ENCODE peak calls at places on chromosomes 12 and 14, in six cellular contexts. One of them, this sample, is unnamed.

GRCh38 chr14:21090194-21090939 is 8.1 kb downstream of the ZNF219 start:
- DNase-seq in stimulated activated CD8-positive, alpha-beta memory T cell treated with anti-CD3 and anti-CD28 coated beads, Interleukin-12 subunit alpha, Interleukin-12 subunit beta, amount 100 ng/mL, for 1 hour: no peak
- DNase-seq in T-cell: no peak
- DNase-seq in COR-L47: no peak
- DNase-seq in GM10248: no peak
- DNase-seq in astrocyte of the cerebellum: no peak
- DNase-seq in this sample: peak; percentile 26

GRCh38 chr12:109162551-109162950 is 46.2 kb downstream of the ACACB start:
- DNase-seq in COR-L47: no peak
- DNase-seq in GM10248: no peak
- DNase-seq in T-cell: no peak
- DNase-seq in astrocyte of the cerebellum: no peak
- DNase-seq in stimulated activated CD8-positive, alpha-beta memory T cell treated with anti-CD3 and anti-CD28 coated beads, Interleukin-12 subunit alpha, Interleukin-12 subunit beta, amount 100 ng/mL, for 1 hour: no peak
- DNase-seq in this sample: no peak

GRCh38 chr12:124906606-124907261 is 7.7 kb downstream of the UBC start:
- DNase-seq in stimulated activated CD8-positive, alpha-beta memory T cell treated with anti-CD3 and anti-CD28 coated beads, Interleukin-12 subunit alpha, Interleukin-12 subunit beta, amount 100 ng/mL, for 1 hour: peak; percentile 84
- DNase-seq in GM10248: peak; percentile 81
- DNase-seq in T-cell: peak; percentile 84
- DNase-seq in COR-L47: no peak
- DNase-seq in astrocyte of the cerebellum: peak; percentile 91
- DNase-seq in this sample: no peak

GRCh38 chr12:2354151-2354991 is 301.6 kb downstream of the CACNA1C start:
- DNase-seq in COR-L47: peak; percentile 65
- DNase-seq in T-cell: no peak
- DNase-seq in stimulated activated CD8-positive, alpha-beta memory T cell treated with anti-CD3 and anti-CD28 coated beads, Interleukin-12 subunit alpha, Interleukin-12 subunit beta, amount 100 ng/mL, for 1 hour: no peak
- DNase-seq in GM10248: no peak
- DNase-seq in astrocyte of the cerebellum: peak; percentile 67
- DNase-seq in this sample: no peak

GRCh38 chr12:51005671-51006070 is 20.5 kb downstream of the SLC11A2 start:
- DNase-seq in astrocyte of the cerebellum: no peak
- DNase-seq in stimulated activated CD8-positive, alpha-beta memory T cell treated with anti-CD3 and anti-CD28 coated beads, Interleukin-12 subunit alpha, Interleukin-12 subunit beta, amount 100 ng/mL, for 1 hour: no peak
- DNase-seq in COR-L47: no peak
- DNase-seq in GM10248: no peak
- DNase-seq in T-cell: no peak
- DNase-seq in this sample: no peak

GRCh38 chr14:101137234-101137633 is 233.7 kb upstream of the RTL1 start:
- DNase-seq in T-cell: no peak
- DNase-seq in astrocyte of the cerebellum: no peak
- DNase-seq in stimulated activated CD8-positive, alpha-beta memory T cell treated with anti-CD3 and anti-CD28 coated beads, Interleukin-12 subunit alpha, Interleukin-12 subunit beta, amount 100 ng/mL, for 1 hour: no peak
- DNase-seq in COR-L47: no peak
- DNase-seq in GM10248: no peak
- DNase-seq in this sample: no peak

GRCh38 chr12:4734625-4735196 is 14.5 kb downstream of the GALNT8 start:
- DNase-seq in astrocyte of the cerebellum: no peak
- DNase-seq in GM10248: no peak
- DNase-seq in stimulated activated CD8-positive, alpha-beta memory T cell treated with anti-CD3 and anti-CD28 coated beads, Interleukin-12 subunit alpha, Interleukin-12 subunit beta, amount 100 ng/mL, for 1 hour: no peak
- DNase-seq in COR-L47: no peak
- DNase-seq in T-cell: no peak
- DNase-seq in this sample: no peak

GRCh38 chr12:10331642-10332239 is 24.1 kb downstream of the KLRD1 start:
- DNase-seq in GM10248: peak; percentile 43
- DNase-seq in T-cell: no peak
- DNase-seq in stimulated activated CD8-positive, alpha-beta memory T cell treated with anti-CD3 and anti-CD28 coated beads, Interleukin-12 subunit alpha, Interleukin-12 subunit beta, amount 100 ng/mL, for 1 hour: no peak
- DNase-seq in COR-L47: no peak
- DNase-seq in astrocyte of the cerebellum: peak; percentile 50
- DNase-seq in this sample: peak; percentile 67

GRCh38 chr12:47686645-47687240 is 19.1 kb downstream of the RPAP3 start:
- DNase-seq in stimulated activated CD8-positive, alpha-beta memory T cell treated with anti-CD3 and anti-CD28 coated beads, Interleukin-12 subunit alpha, Interleukin-12 subunit beta, amount 100 ng/mL, for 1 hour: no peak
- DNase-seq in astrocyte of the cerebellum: peak; percentile 29
- DNase-seq in GM10248: peak; percentile 38
- DNase-seq in T-cell: no peak
- DNase-seq in COR-L47: peak; percentile 18
- DNase-seq in this sample: peak; percentile 81

GRCh38 chr14:45284802-45285201 is 31.8 kb upstream of the MIS18BP1 start:
- DNase-seq in T-cell: no peak
- DNase-seq in astrocyte of the cerebellum: no peak
- DNase-seq in COR-L47: no peak
- DNase-seq in stimulated activated CD8-positive, alpha-beta memory T cell treated with anti-CD3 and anti-CD28 coated beads, Interleukin-12 subunit alpha, Interleukin-12 subunit beta, amount 100 ng/mL, for 1 hour: no peak
- DNase-seq in GM10248: no peak
- DNase-seq in this sample: no peak

GRCh38 chr12:53300187-53300586 is 692 bp downstream of the MYG1 start:
- DNase-seq in stimulated activated CD8-positive, alpha-beta memory T cell treated with anti-CD3 and anti-CD28 coated beads, Interleukin-12 subunit alpha, Interleukin-12 subunit beta, amount 100 ng/mL, for 1 hour: no peak
- DNase-seq in astrocyte of the cerebellum: no peak
- DNase-seq in T-cell: no peak
- DNase-seq in GM10248: no peak
- DNase-seq in COR-L47: no peak
- DNase-seq in this sample: no peak

GRCh38 chr12:104670439-104671406 is 214.0 kb downstream of the CHST11 start:
- DNase-seq in COR-L47: no peak
- DNase-seq in T-cell: no peak
- DNase-seq in astrocyte of the cerebellum: no peak
- DNase-seq in stimulated activated CD8-positive, alpha-beta memory T cell treated with anti-CD3 and anti-CD28 coated beads, Interleukin-12 subunit alpha, Interleukin-12 subunit beta, amount 100 ng/mL, for 1 hour: no peak
- DNase-seq in GM10248: no peak
- DNase-seq in this sample: no peak

GRCh38 chr12:6423267-6424007 is 21.3 kb upstream of the CD27 start:
- DNase-seq in astrocyte of the cerebellum: peak; percentile 87
- DNase-seq in T-cell: peak; percentile 77
- DNase-seq in stimulated activated CD8-positive, alpha-beta memory T cell treated with anti-CD3 and anti-CD28 coated beads, Interleukin-12 subunit alpha, Interleukin-12 subunit beta, amount 100 ng/mL, for 1 hour: peak; percentile 60
- DNase-seq in GM10248: peak; percentile 85
- DNase-seq in COR-L47: peak; percentile 64
- DNase-seq in this sample: peak; percentile 74

GRCh38 chr14:74219806-74220205 is 19.4 kb upstream of the VSX2 start:
- DNase-seq in stimulated activated CD8-positive, alpha-beta memory T cell treated with anti-CD3 and anti-CD28 coated beads, Interleukin-12 subunit alpha, Interleukin-12 subunit beta, amount 100 ng/mL, for 1 hour: no peak
- DNase-seq in COR-L47: no peak
- DNase-seq in T-cell: no peak
- DNase-seq in astrocyte of the cerebellum: no peak
- DNase-seq in GM10248: no peak
- DNase-seq in this sample: no peak

GRCh38 chr12:100868487-100868886 is 73.9 kb downstream of the ANO4 start:
- DNase-seq in COR-L47: no peak
- DNase-seq in stimulated activated CD8-positive, alpha-beta memory T cell treated with anti-CD3 and anti-CD28 coated beads, Interleukin-12 subunit alpha, Interleukin-12 subunit beta, amount 100 ng/mL, for 1 hour: no peak
- DNase-seq in GM10248: no peak
- DNase-seq in T-cell: no peak
- DNase-seq in astrocyte of the cerebellum: peak; percentile 12
- DNase-seq in this sample: no peak

GRCh38 chr14:54211562-54212308 is 185.1 kb upstream of the CDKN3 start:
- DNase-seq in COR-L47: no peak
- DNase-seq in T-cell: no peak
- DNase-seq in stimulated activated CD8-positive, alpha-beta memory T cell treated with anti-CD3 and anti-CD28 coated beads, Interleukin-12 subunit alpha, Interleukin-12 subunit beta, amount 100 ng/mL, for 1 hour: no peak
- DNase-seq in astrocyte of the cerebellum: peak; percentile 89
- DNase-seq in GM10248: no peak
- DNase-seq in this sample: no peak

GRCh38 chr14:100287202-100287997 is 18.8 kb downstream of the SLC25A29 start:
- DNase-seq in COR-L47: no peak
- DNase-seq in GM10248: no peak
- DNase-seq in T-cell: no peak
- DNase-seq in astrocyte of the cerebellum: no peak
- DNase-seq in stimulated activated CD8-positive, alpha-beta memory T cell treated with anti-CD3 and anti-CD28 coated beads, Interleukin-12 subunit alpha, Interleukin-12 subunit beta, amount 100 ng/mL, for 1 hour: no peak
- DNase-seq in this sample: no peak

GRCh38 chr14:64801800-64802199 is 77.9 kb downstream of the SPTB start:
- DNase-seq in astrocyte of the cerebellum: no peak
- DNase-seq in GM10248: peak; percentile 45
- DNase-seq in T-cell: no peak
- DNase-seq in COR-L47: peak; percentile 12
- DNase-seq in stimulated activated CD8-positive, alpha-beta memory T cell treated with anti-CD3 and anti-CD28 coated beads, Interleukin-12 subunit alpha, Interleukin-12 subunit beta, amount 100 ng/mL, for 1 hour: no peak
- DNase-seq in this sample: no peak

GRCh38 chr12:16350682-16351081 is 3.2 kb downstream of the MGST1 start:
- DNase-seq in COR-L47: no peak
- DNase-seq in astrocyte of the cerebellum: peak; percentile 94
- DNase-seq in T-cell: no peak
- DNase-seq in GM10248: no peak
- DNase-seq in stimulated activated CD8-positive, alpha-beta memory T cell treated with anti-CD3 and anti-CD28 coated beads, Interleukin-12 subunit alpha, Interleukin-12 subunit beta, amount 100 ng/mL, for 1 hour: no peak
- DNase-seq in this sample: no peak

GRCh38 chr14:92480856-92481255 is 32.7 kb upstream of the RIN3 start:
- DNase-seq in COR-L47: no peak
- DNase-seq in stimulated activated CD8-positive, alpha-beta memory T cell treated with anti-CD3 and anti-CD28 coated beads, Interleukin-12 subunit alpha, Interleukin-12 subunit beta, amount 100 ng/mL, for 1 hour: no peak
- DNase-seq in T-cell: no peak
- DNase-seq in GM10248: no peak
- DNase-seq in astrocyte of the cerebellum: no peak
- DNase-seq in this sample: no peak

GRCh38 chr12:110853856-110854255 is 7.1 kb downstream of the CCDC63 start:
- DNase-seq in T-cell: no peak
- DNase-seq in COR-L47: no peak
- DNase-seq in astrocyte of the cerebellum: no peak
- DNase-seq in GM10248: no peak
- DNase-seq in stimulated activated CD8-positive, alpha-beta memory T cell treated with anti-CD3 and anti-CD28 coated beads, Interleukin-12 subunit alpha, Interleukin-12 subunit beta, amount 100 ng/mL, for 1 hour: no peak
- DNase-seq in this sample: no peak

GRCh38 chr14:102903889-102904512 is 18.5 kb upstream of the AMN start:
- DNase-seq in T-cell: no peak
- DNase-seq in COR-L47: no peak
- DNase-seq in astrocyte of the cerebellum: no peak
- DNase-seq in stimulated activated CD8-positive, alpha-beta memory T cell treated with anti-CD3 and anti-CD28 coated beads, Interleukin-12 subunit alpha, Interleukin-12 subunit beta, amount 100 ng/mL, for 1 hour: no peak
- DNase-seq in GM10248: no peak
- DNase-seq in this sample: no peak